ENCODE peak calls at places on chromosomes 2 and 18, in five cellular contexts. E is NCI-H1417 treated with DMSO at 0.1 percent for 48 hours, B is foreskin melanocyte, L is T-cell, U is G401. C is an unnamed sample.

GRCh38 chr2:88235987-88236386 is 65.8 kb downstream of the THNSL2 start:
- DNase-seq in E (no peak), B (no peak), L (no peak), U (no peak), C (no peak)

GRCh38 chr18:58805482-58806187 is 59.0 kb upstream of the ZNF532 start:
- DNase-seq in E (peak), B (peak), L (no peak), U (no peak), C (peak)

GRCh38 chr2:182946949-182947348 is 80.5 kb upstream of the FRZB start:
- DNase-seq in E (no peak), B (no peak), L (no peak), U (no peak), C (no peak)

GRCh38 chr2:236790991-236791390 is 221.4 kb downstream of the ACKR3 start:
- DNase-seq in E (no peak), B (no peak), L (no peak), U (no peak), C (no peak)

GRCh38 chr2:235170016-235170415 is 218.2 kb downstream of the SH3BP4 start:
- DNase-seq in E (no peak), B (no peak), L (no peak), U (no peak), C (no peak)

GRCh38 chr2:157258520-157259326 is 1.2 kb downstream of the GALNT5 start:
- DNase-seq in E (no peak), B (no peak), L (no peak), U (peak), C (no peak)

GRCh38 chr2:117738991-117739839 is 75.3 kb upstream of the DDX18 start:
- DNase-seq in E (no peak), B (no peak), L (no peak), U (no peak), C (no peak)

GRCh38 chr2:240869956-240870875 is 1.6 kb downstream of the AGXT start:
- DNase-seq in E (no peak), B (no peak), L (no peak), U (no peak), C (no peak)

GRCh38 chr2:168697668-168698121 is 104.7 kb upstream of the NOSTRIN start:
- DNase-seq in E (no peak), B (no peak), L (no peak), U (no peak), C (peak)

GRCh38 chr18:11992096-11992785 is 10.9 kb downstream of the IMPA2 start:
- DNase-seq in E (no peak), B (no peak), L (no peak), U (no peak), C (no peak)

GRCh38 chr2:19078709-19079108 is 279.7 kb downstream of the OSR1 start:
- DNase-seq in E (no peak), B (peak), L (no peak), U (no peak), C (peak)

C was measured in mammary epithelial cell.